ENCODE peak calls at places on chromosomes 6 and 20, in four cellular contexts. Y is right atrium auricular region, D is Panc1, X is GM13976. G is an unnamed sample.

GRCh38 chr20:62709537-62709905 is 885 bp downstream of the NTSR1 start:
- DNase-seq in Y (no peak), D (no peak), X (no peak), G (no peak)

GRCh38 chr6:131948221-131948661 is 2.9 kb downstream of the CCN2 start:
- DNase-seq in Y (no peak), D (no peak), X (no peak), G (no peak)

GRCh38 chr6:40877362-40877761 is 161.7 kb downstream of the UNC5CL start:
- DNase-seq in Y (no peak), D (no peak), X (no peak), G (no peak)

GRCh38 chr20:3420211-3420707 is 12.8 kb upstream of the DNAAF9 start:
- DNase-seq in Y (peak), D (no peak), X (peak), G (no peak)

GRCh38 chr20:52103911-52104545 is 87.6 kb downstream of the ZFP64 start:
- DNase-seq in Y (no peak), D (no peak), X (peak), G (peak)

GRCh38 chr20:45972500-45973183 is 639 bp upstream of the ZNF335 start:
- DNase-seq in Y (no peak), D (no peak), X (peak), G (no peak)

GRCh38 chr20:35166242-35166830 is 5.5 kb upstream of the PROCR start:
- DNase-seq in Y (peak), D (no peak), X (no peak), G (no peak)

GRCh38 chr6:145631374-145631773 is 103.9 kb downstream of the EPM2A start:
- DNase-seq in Y (no peak), D (no peak), X (no peak), G (no peak)

GRCh38 chr6:131923356-131923755 is 27.8 kb downstream of the CCN2 start:
- DNase-seq in Y (no peak), D (no peak), X (peak), G (peak)

GRCh38 chr20:60011512-60012507 is 53.6 kb downstream of the CDH26 start:
- DNase-seq in Y (no peak), D (no peak), X (no peak), G (no peak)

GRCh38 chr6:125300992-125301434 is 754 bp downstream of the HDDC2 start:
- DNase-seq in Y (no peak), D (no peak), X (no peak), G (no peak)

GRCh38 chr20:38201356-38201755 is 36.3 kb upstream of the TGM2 start:
- DNase-seq in Y (peak), D (no peak), X (no peak), G (no peak)

GRCh38 chr20:10731190-10731955 is 57.6 kb upstream of the JAG1 start:
- DNase-seq in Y (no peak), D (no peak), X (no peak), G (no peak)

GRCh38 chr6:155013457-155013876 is 18.4 kb downstream of the TIAM2 start:
- DNase-seq in Y (no peak), D (no peak), X (no peak), G (no peak)

GRCh38 chr6:97557355-97557754 is 274.3 kb upstream of the MMS22L start:
- DNase-seq in Y (no peak), D (no peak), X (no peak), G (no peak)

GRCh38 chr6:57265755-57266221 is 43.7 kb upstream of the RAB23 start:
- DNase-seq in Y (no peak), D (no peak), X (no peak), G (no peak)

GRCh38 chr20:15576401-15576800 is 996.8 kb downstream of the KIF16B start:
- DNase-seq in Y (no peak), D (no peak), X (no peak), G (no peak)

GRCh38 chr20:14838663-14839650 is 501.5 kb upstream of the FLRT3 start:
- DNase-seq in Y (no peak), D (no peak), X (no peak), G (peak)

GRCh38 chr20:58706975-58707681 is 14.5 kb downstream of the NPEPL1 start:
- DNase-seq in Y (peak), D (no peak), X (no peak), G (no peak)

GRCh38 chr20:7851031-7851490 is 89.2 kb downstream of the HAO1 start:
- DNase-seq in Y (no peak), D (no peak), X (no peak), G (no peak)

GRCh38 chr6:105209950-105210706 is 30.3 kb upstream of the POPDC3 start:
- DNase-seq in Y (no peak), D (no peak), X (no peak), G (no peak)

GRCh38 chr6:124970243-124970642 is 8.0 kb downstream of the RNF217 start:
- DNase-seq in Y (no peak), D (no peak), X (no peak), G (no peak)

GRCh38 chr20:50837532-50838321 is 42.9 kb downstream of the BCAS4 start:
- DNase-seq in Y (peak), D (no peak), X (peak), G (no peak)

GRCh38 chr20:44653536-44653935 is 2.0 kb upstream of the ADA start:
- DNase-seq in Y (no peak), D (no peak), X (no peak), G (no peak)

GRCh38 chr20:44649976-44650375 is 1.5 kb downstream of the ADA start:
- DNase-seq in Y (no peak), D (no peak), X (no peak), G (no peak)

GRCh38 chr20:44648579-44648978 is 2.9 kb downstream of the ADA start:
- DNase-seq in Y (no peak), D (no peak), X (no peak), G (no peak)

GRCh38 chr20:44650777-44651493 is 564 bp downstream of the ADA start:
- DNase-seq in Y (no peak), D (no peak), X (no peak), G (no peak)

DNA sequence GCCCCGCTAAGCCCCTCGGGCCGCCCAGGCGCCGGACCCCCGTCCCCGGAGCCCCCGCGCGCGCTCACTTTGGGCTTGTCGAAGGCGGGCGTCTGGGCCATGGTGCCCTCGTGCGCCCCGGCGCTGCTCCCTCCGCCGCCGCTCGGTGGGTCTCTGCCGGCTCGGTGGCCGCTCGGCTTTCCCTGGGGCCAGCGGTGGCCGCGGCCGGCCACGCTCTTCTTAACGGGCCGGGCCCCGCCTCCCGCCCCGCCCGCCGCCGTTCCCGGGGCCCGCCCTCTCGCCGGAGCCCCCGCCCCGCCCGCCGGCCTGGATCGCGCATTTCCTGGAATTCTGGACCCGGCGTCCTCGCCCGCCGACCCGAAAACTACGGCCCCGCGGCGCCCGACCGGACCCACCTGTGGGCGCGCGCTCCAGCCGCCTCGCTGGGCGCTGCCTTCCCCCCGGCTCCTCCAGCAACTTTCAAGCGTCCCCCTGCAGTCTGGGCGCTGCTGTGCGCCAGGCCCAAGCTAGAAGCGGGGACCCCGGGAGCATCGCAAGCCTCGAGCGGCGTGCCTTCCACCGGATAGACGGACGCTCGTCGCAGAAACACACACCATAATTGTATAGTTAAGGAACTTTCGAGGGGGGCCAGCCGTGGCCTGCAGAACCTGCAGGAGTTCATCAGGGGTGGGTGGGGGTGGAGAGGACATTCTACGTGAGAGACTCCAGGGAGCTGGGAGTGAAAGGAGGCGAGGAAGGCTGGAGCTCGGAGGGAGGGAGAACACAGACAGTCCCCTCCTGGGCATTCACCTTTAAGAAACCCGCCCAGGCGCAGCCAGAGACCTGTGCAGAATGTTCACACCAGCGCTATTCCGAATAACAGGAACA is at the start of gene ADA:
- DNase-seq in Y (peak), D (no peak), X (peak), G (peak)
- TF ChIP-seq CTCF in Y (peak), D (no peak), X (no peak), G (no peak)

GRCh38 chr6:18792832-18793231 is 405.7 kb downstream of the RNF144B start:
- DNase-seq in Y (no peak), D (no peak), X (no peak), G (no peak)
- TF ChIP-seq CTCF in Y (no peak), D (no peak), X (no peak), G (no peak)

DNA sequence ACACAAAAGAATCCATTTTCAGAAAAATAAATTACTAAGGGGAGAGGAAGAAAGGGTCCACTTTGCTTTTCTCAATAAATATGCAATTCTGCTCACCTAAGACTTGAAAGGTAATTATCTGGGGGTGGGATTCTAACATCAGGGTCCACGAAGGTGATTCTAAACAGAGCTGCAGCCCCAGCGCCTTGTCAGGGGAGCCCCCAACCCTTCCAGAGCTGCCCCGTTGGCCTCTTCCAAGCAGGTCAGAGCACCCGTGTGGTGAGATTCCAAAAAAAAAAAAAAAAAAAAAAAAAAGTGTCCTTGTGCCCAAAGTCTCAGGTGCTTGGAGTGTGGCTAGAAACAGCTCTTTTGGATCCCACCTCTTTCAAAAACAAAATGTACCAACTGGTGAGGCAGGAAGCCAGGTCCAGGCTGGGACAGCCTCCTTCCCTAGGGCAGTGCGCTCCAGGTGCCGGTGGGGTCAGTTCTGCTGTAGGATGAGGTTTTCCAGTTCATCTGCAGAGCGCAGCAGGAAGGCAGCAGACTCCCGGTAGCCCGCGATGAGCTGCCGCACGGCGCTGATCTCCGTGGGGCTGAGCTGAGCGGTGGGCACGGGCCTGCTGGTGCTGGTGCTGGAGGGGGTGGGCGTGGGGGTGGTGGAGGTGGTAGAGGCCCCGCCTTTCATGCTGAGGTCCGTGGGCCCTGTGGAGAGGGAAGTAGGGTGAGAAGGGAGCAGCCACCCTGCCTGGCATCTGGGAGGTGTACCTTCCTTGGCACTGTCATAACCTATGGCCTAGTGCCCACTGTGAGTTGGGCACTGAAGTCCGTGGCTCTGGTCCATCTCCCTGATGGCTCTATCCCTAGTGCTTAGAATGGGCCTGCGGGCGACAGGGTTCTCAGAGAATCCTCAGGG is 89.3 kb downstream of the ASXL1 start:
- DNase-seq in Y (no peak), D (no peak), X (no peak), G (no peak)
- TF ChIP-seq CTCF in Y (no peak), D (no peak), X (no peak), G (no peak)

GRCh38 chr6:169896826-169897456 is 145.5 kb downstream of the ERMARD start:
- DNase-seq in Y (peak), D (no peak), X (no peak), G (no peak)
- TF ChIP-seq CTCF in Y (no peak), D (no peak), X (no peak), G (no peak)

DNA sequence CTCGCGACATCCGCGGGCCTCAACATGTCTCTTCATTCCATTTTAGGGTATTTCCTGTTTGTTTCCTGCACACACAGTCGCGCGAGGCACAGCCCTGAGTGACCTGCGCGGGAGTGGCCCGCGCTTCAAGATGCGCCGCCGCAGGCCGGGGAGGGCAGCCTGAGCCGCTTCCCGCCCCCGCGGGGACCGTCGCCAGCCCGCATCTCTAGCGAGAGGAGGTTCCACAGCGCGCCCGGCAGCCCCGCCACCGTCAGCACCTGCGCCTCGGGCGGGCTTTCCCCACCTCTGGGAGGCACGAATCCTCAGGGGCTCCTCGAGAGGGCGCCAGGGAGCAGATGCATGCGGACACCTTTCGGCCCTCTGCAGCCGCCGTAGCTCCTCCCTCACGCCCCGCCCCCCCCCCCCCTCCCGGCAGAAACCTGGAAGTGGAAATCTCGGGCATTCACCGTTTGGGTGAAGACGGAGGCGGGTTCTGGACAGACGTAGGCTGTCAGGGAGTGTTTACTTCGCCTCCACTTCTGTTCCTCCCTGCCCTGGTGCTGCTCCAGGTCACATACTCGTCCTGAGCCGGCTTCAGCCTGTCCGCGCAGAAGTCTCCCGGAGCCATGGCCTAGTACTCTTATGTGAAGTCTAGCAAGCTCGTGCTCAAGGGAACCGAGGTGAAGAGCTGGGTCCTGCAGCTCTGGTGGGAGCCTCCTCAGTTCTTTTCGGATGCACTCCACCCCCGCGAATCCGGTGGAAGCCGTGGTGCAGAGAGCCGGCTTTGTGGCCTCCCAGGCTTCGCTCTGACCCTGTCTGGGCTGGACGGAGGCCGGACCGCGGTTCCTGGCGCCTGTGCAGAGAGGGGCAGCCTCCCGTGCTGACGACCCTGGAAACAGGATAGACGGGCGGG is 880.5 kb upstream of the DEFB115 start:
- DNase-seq in Y (no peak), D (peak), X (peak), G (no peak)
- TF ChIP-seq CTCF in Y (peak), D (peak), X (no peak), G (no peak)

DNA sequence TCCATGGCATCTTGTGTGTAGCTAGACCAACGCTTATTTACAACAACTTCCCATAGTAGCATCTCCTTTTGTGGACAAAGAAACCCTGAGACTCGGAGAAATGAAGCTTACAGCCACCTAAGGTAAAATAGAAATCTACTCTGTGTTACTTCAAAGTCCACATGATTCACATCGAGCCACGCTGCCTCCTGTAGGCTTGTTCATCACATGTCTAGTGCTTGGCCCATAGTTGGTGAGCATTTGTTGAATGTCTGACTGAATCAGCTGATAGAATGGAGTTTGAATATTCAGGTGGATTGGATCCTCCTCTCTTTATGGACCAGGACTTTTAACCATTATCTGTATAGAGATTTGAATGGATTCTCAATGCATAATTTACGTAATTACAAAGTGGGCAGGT is 130.7 kb downstream of the CCDC170 start:
- DNase-seq in Y (no peak), D (no peak), X (no peak), G (no peak)
- TF ChIP-seq CTCF in Y (no peak), D (no peak), X (no peak), G (no peak)

GRCh38 chr6:8282380-8282779 is 153.0 kb downstream of the SLC35B3 start:
- DNase-seq in Y (no peak), D (no peak), X (no peak), G (no peak)
- TF ChIP-seq CTCF in Y (no peak), D (no peak), X (no peak), G (no peak)